ENCODE peak calls at places on chromosomes 6 and 20, in four cellular contexts. T is fibroblast of lung, C is adrenal gland, P is cardiac muscle cell. Z is an unnamed sample. For H3K27me3, the result is how much of the 10 kb centered on the place peaks cover.

GRCh38 chr6:1817033-1817761 is 207.5 kb downstream of the FOXC1 start:
- DNase-seq in T (peak), C (no peak), P (no peak), Z (no peak)

GRCh38 chr6:51910846-51911245 is 176.6 kb downstream of the PKHD1 start:
- DNase-seq in T (no peak), C (no peak), P (no peak), Z (no peak)

GRCh38 chr6:121901432-121901831 is 466.0 kb downstream of the GJA1 start:
- DNase-seq in T (no peak), C (no peak), P (no peak), Z (no peak)

GRCh38 chr6:170313716-170314295 is 7.2 kb downstream of the FAM120B start:
- DNase-seq in T (no peak), C (no peak), P (no peak), Z (peak)

GRCh38 chr6:163661271-163661671 is 246.8 kb downstream of the QKI start:
- DNase-seq in T (no peak), C (no peak), P (no peak), Z (no peak)

GRCh38 chr6:163180874-163181541 is 233.5 kb upstream of the QKI start:
- DNase-seq in T (peak), C (peak), P (peak), Z (no peak)

GRCh38 chr20:1871807-1872455 is 23.3 kb upstream of the SIRPA start:
- DNase-seq in T (no peak), C (no peak), P (no peak), Z (no peak)

GRCh38 chr20:4873396-4873795 is 127.9 kb downstream of the SLC23A2 start:
- DNase-seq in T (no peak), C (no peak), P (no peak), Z (no peak)

GRCh38 chr6:137092018-137092417 is 47.3 kb upstream of the IL20RA start:
- DNase-seq in T (no peak), C (no peak), P (no peak), Z (no peak)

GRCh38 chr6:156685823-156686428 is 91.3 kb upstream of the ARID1B start:
- DNase-seq in T (no peak), C (no peak), P (no peak), Z (no peak)

GRCh38 chr6:29723666-29724588 is 693 bp downstream of the HLA-F start:
- DNase-seq in T (no peak), C (no peak), P (peak), Z (no peak)

GRCh38 chr6:88626460-88626859 is 337.0 kb downstream of the RNGTT start:
- DNase-seq in T (peak), C (no peak), P (no peak), Z (no peak)

GRCh38 chr20:44069203-44069931 is 117.6 kb downstream of the JPH2 start:
- DNase-seq in T (no peak), C (no peak), P (no peak), Z (no peak)

GRCh38 chr20:42093542-42094440 is 475.6 kb upstream of the CHD6 start:
- DNase-seq in T (no peak), C (no peak), P (no peak), Z (no peak)

GRCh38 chr20:60868316-60868891 is 383.7 kb upstream of the CDH4 start:
- DNase-seq in T (no peak), C (no peak), P (no peak), Z (no peak)

GRCh38 chr20:9319687-9320384 is 194.6 kb upstream of the LAMP5 start:
- DNase-seq in T (peak), C (no peak), P (no peak), Z (no peak)

GRCh38 chr20:15673206-15673605 is 900.0 kb downstream of the KIF16B start:
- DNase-seq in T (peak), C (no peak), P (peak), Z (peak)

GRCh38 chr6:34580707-34581560 is 24.8 kb upstream of the SPDEF start:
- DNase-seq in T (peak), C (no peak), P (no peak), Z (no peak)

DNA sequence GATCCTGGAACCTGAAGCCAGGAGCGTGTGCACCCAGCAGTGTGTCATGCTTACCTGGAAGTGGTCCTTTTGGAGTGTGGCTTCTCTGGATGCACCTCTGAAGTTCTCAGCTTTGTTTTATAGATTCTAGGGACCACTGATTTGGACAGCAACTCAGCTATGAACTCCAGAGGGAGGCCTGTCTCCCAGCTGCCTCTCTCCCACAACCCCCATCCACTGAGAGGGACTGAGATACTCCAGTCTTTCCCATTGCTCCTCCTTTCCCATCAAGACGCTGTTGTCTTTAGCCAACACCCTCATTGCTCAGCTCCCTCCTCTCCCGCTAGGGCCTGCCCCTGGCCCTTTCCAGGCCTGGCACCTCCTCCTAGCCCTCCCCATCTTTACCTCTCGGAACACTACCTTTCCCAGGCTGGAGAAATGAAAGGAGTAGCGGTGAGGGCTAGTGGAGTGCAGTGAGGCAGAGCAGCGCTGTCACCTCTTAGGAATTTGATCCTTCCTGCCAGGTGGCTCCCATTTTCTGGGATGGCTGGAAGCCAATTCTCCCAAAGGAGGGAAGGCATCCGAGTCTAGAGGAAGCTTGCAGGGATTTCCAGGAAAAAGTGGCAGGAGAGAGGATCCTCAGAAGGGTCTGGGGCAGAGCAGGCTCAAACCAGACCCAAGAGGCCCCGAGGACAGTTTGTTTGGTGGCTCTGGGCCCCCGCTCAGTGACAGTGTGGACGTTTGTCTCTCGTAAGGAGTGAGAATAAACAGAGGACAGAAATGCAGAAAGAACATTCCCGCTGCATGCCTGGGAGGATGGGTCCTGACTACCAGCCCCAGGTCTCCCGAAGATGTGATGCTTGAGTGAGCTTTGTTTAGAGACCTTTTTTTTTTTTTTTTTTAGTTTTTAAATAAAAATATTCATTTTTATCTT is at the start of gene LRRN4:
- DNase-seq in T (peak), C (peak), P (peak), Z (no peak)
- H3K27me3 ChIP-seq in T (under half), C (under half), P (under half), Z (under half)

GRCh38 chr6:11040134-11040533 is 4.0 kb downstream of the ELOVL2 start:
- DNase-seq in T (no peak), C (no peak), P (no peak), Z (no peak)
- H3K27me3 ChIP-seq in T (under half), C (under half), P (half or more), Z (under half)

DNA sequence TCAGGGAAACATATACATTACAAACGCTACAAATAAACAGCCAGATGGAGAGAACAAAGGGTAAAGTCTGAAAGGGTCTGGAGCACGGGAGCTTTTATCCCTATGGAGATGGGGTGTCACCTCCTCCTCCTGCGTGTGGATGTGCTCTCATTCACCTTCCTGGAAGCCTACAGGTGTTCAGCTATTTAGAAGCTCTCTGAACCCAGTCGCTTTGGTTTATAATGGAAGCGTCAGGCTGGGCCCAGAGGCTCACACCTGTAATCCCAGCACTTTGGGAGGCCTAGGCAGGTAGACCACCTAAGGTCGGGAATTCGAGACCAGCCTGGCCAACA is 17.7 kb upstream of the ITCH start:
- DNase-seq in T (no peak), C (no peak), P (no peak), Z (no peak)
- H3K27me3 ChIP-seq in T (under half), C (under half), P (under half), Z (under half)

GRCh38 chr20:63464289-63464635 is 8.2 kb downstream of the KCNQ2 start:
- DNase-seq in T (no peak), C (no peak), P (no peak), Z (no peak)
- H3K27me3 ChIP-seq in T (under half), C (under half), P (under half), Z (under half)

DNA sequence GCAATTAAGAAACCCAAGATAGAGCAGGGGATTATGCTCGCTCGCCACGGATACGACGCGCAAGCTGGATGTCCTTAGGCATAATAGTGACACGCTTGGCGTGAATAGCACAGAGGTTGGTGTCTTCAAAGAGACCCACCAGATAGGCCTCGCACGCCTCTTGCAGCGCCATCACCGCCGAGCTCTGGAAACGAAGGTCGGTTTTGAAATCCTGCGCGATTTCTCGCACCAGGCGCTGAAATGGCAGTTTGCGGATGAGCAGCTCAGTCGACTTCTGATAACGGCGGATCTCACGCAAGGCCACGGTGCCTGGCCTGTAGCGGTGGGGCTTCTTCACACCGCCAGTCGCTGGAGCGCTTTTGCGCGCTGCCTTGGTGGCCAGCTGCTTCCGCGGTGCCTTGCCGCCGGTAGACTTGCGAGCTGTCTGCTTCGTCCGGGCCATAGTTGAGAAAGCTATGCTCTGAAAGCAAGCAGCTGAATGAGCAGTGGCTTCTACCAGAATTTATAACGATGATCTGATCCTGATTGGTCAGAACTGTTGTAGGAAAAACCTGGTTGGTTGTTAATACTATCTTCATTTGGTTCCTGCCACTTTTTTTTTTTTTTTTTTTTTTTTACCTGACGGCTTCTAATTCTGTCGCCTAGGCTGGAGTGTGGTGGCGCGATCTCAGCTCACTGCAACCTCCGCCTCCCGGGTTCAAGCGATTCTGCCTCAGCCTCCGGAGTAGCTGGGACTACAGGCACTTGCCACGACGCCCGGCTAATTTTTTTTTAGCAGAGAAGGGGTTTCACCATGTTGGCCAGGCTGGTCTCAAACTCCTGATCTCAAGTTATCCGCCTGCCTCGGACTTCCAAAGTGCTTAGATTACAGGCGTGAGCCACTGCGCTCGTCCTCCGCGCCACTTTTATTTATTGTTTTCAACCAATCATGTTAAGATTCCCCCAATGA is 21.6 kb downstream of the OR2B2 start:
- DNase-seq in T (peak), C (peak), P (peak), Z (peak)
- H3K27me3 ChIP-seq in T (under half), C (under half), P (under half), Z (under half)

Z was measured in AG04450.